ENCODE peak calls at places on chromosomes 3 and 15, in nine cellular contexts. One of them, this sample, is unnamed.
A peak's percentile ranks its signal among the peaks of the same experiment; 100 is the strongest.

GRCh38 chr3:50575372-50575771 is 6.0 kb downstream of the HEMK1 start:
- DNase-seq in brain microvascular endothelial cell: no peak
- DNase-seq in neural progenitor cell: no peak
- DNase-seq in endodermal cell: no peak
- DNase-seq in GM12865: no peak
- DNase-seq in right atrium auricular region: no peak
- DNase-seq in foreskin fibroblast: no peak
- DNase-seq in colonic mucosa: no peak
- DNase-seq in AG09309: no peak
- DNase-seq in this sample: no peak

GRCh38 chr15:81098884-81099601 is 35.0 kb upstream of the CFAP161 start:
- DNase-seq in brain microvascular endothelial cell: no peak
- DNase-seq in neural progenitor cell: no peak
- DNase-seq in endodermal cell: no peak
- DNase-seq in GM12865: no peak
- DNase-seq in right atrium auricular region: peak; percentile 66
- DNase-seq in foreskin fibroblast: no peak
- DNase-seq in colonic mucosa: no peak
- DNase-seq in AG09309: no peak
- DNase-seq in this sample: no peak

GRCh38 chr3:138331143-138331894 is 1.7 kb upstream of the NME9 start:
- DNase-seq in brain microvascular endothelial cell: peak; percentile 9
- DNase-seq in neural progenitor cell: no peak
- DNase-seq in endodermal cell: no peak
- DNase-seq in GM12865: peak; percentile 19
- DNase-seq in right atrium auricular region: no peak
- DNase-seq in foreskin fibroblast: peak; percentile 33
- DNase-seq in colonic mucosa: no peak
- DNase-seq in AG09309: no peak
- DNase-seq in this sample: no peak

GRCh38 chr3:10511809-10512494 is 6.6 kb upstream of the ATP2B2 start:
- DNase-seq in brain microvascular endothelial cell: peak; percentile 66
- DNase-seq in neural progenitor cell: no peak
- DNase-seq in endodermal cell: peak; percentile 67
- DNase-seq in GM12865: no peak
- DNase-seq in right atrium auricular region: no peak
- DNase-seq in foreskin fibroblast: peak; percentile 45
- DNase-seq in colonic mucosa: no peak
- DNase-seq in AG09309: peak; percentile 27
- DNase-seq in this sample: no peak

GRCh38 chr3:11575964-11576363 is 67.8 kb downstream of the VGLL4 start:
- DNase-seq in brain microvascular endothelial cell: no peak
- DNase-seq in neural progenitor cell: no peak
- DNase-seq in endodermal cell: no peak
- DNase-seq in GM12865: no peak
- DNase-seq in right atrium auricular region: no peak
- DNase-seq in foreskin fibroblast: no peak
- DNase-seq in colonic mucosa: no peak
- DNase-seq in AG09309: no peak
- DNase-seq in this sample: no peak

GRCh38 chr15:78418239-78418638 is 19.8 kb upstream of the IREB2 start:
- DNase-seq in brain microvascular endothelial cell: peak; percentile 21
- DNase-seq in neural progenitor cell: no peak
- DNase-seq in endodermal cell: no peak
- DNase-seq in GM12865: no peak
- DNase-seq in right atrium auricular region: no peak
- DNase-seq in foreskin fibroblast: no peak
- DNase-seq in colonic mucosa: no peak
- DNase-seq in AG09309: no peak
- DNase-seq in this sample: no peak

GRCh38 chr15:62648954-62649353 is 393.6 kb upstream of the TPM1 start:
- DNase-seq in brain microvascular endothelial cell: no peak
- DNase-seq in neural progenitor cell: no peak
- DNase-seq in endodermal cell: no peak
- DNase-seq in GM12865: peak; percentile 54
- DNase-seq in right atrium auricular region: no peak
- DNase-seq in foreskin fibroblast: no peak
- DNase-seq in colonic mucosa: no peak
- DNase-seq in AG09309: no peak
- DNase-seq in this sample: no peak

GRCh38 chr3:142866841-142867631 is 21.8 kb downstream of the PCOLCE2 start:
- DNase-seq in brain microvascular endothelial cell: no peak
- DNase-seq in neural progenitor cell: peak; percentile 48
- DNase-seq in endodermal cell: peak; percentile 95
- DNase-seq in GM12865: no peak
- DNase-seq in right atrium auricular region: no peak
- DNase-seq in foreskin fibroblast: no peak
- DNase-seq in colonic mucosa: no peak
- DNase-seq in AG09309: no peak
- DNase-seq in this sample: no peak

GRCh38 chr3:57110797-57111196 is 50.3 kb downstream of the SPATA12 start:
- DNase-seq in brain microvascular endothelial cell: no peak
- DNase-seq in neural progenitor cell: peak; percentile 93
- DNase-seq in endodermal cell: no peak
- DNase-seq in GM12865: no peak
- DNase-seq in right atrium auricular region: no peak
- DNase-seq in foreskin fibroblast: no peak
- DNase-seq in colonic mucosa: no peak
- DNase-seq in AG09309: no peak
- DNase-seq in this sample: no peak

GRCh38 chr3:143597774-143598652 is 250.3 kb downstream of the SLC9A9 start:
- DNase-seq in brain microvascular endothelial cell: no peak
- DNase-seq in neural progenitor cell: no peak
- DNase-seq in endodermal cell: no peak
- DNase-seq in GM12865: no peak
- DNase-seq in right atrium auricular region: no peak
- DNase-seq in foreskin fibroblast: no peak
- DNase-seq in colonic mucosa: no peak
- DNase-seq in AG09309: no peak
- DNase-seq in this sample: no peak

GRCh38 chr15:66294157-66294931 is 976 bp downstream of the DIS3L start:
- DNase-seq in brain microvascular endothelial cell: peak; percentile 39
- DNase-seq in neural progenitor cell: peak; percentile 16
- DNase-seq in endodermal cell: no peak
- DNase-seq in GM12865: peak; percentile 58
- DNase-seq in right atrium auricular region: peak; percentile 58
- DNase-seq in foreskin fibroblast: peak; percentile 66
- DNase-seq in colonic mucosa: peak; percentile 66
- DNase-seq in AG09309: peak; percentile 47
- DNase-seq in this sample: no peak
- H3K4me3 ChIP-seq in brain microvascular endothelial cell: peak overlapping the region; percentile 61
- H3K4me3 ChIP-seq in neural progenitor cell: peak overlapping the region; percentile 57
- H3K4me3 ChIP-seq in endodermal cell: peak overlapping the region; percentile 82
- H3K4me3 ChIP-seq in GM12865: peak overlapping the region; percentile 69
- H3K4me3 ChIP-seq in right atrium auricular region: peak overlapping the region; percentile 78
- H3K4me3 ChIP-seq in foreskin fibroblast: peak overlapping the region; percentile 68
- H3K4me3 ChIP-seq in colonic mucosa: peak overlapping the region; percentile 65
- H3K4me3 ChIP-seq in AG09309: peak overlapping the region; percentile 66
- H3K4me3 ChIP-seq in this sample: peak overlapping the region; percentile 88

DNA sequence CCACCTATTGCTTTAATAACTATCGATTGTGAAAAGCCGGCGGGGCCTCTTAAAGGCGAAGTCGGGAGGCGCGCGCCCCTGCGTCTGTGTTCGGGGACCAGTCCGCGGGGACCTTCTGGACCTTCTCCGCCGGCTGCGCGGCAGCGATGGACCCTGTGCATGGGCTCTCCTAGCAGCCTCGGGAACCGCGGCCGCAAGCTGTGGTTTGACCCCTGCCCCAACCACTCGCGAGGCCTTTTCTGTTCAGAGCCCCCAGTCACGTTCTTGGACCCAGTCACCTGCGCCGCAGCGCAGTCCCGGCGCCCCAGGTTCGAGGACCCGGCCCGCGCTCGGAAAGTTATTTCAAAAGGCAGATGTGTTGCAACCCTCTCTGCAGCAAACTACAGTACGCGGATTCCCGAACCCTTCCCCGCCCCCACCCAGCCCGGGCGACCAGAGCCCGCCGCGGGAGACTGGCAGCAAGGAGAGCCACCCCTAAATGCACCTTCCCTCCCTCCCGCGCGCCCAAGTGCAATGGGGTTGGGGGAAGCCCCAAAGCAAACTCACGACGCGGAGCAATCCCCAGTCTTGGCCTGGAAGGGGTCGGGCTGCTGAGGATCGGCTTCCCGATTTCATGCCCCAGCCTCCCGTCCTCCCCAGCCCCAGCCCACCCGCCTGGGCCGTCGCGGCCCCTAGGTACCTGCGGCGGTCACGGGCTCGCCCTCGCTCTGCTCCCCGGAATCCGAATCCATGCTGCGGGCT is 671 bp downstream of the TNFAIP8L3 start:
- DNase-seq in brain microvascular endothelial cell: no peak
- DNase-seq in neural progenitor cell: peak; percentile 50
- DNase-seq in endodermal cell: peak; percentile 78
- DNase-seq in GM12865: no peak
- DNase-seq in right atrium auricular region: peak; percentile 79
- DNase-seq in foreskin fibroblast: peak; percentile 32
- DNase-seq in colonic mucosa: peak; percentile 52
- DNase-seq in AG09309: no peak
- DNase-seq in this sample: no peak
- H3K4me3 ChIP-seq in brain microvascular endothelial cell: peak overlapping the region; percentile 59
- H3K4me3 ChIP-seq in neural progenitor cell: peak overlapping the region; percentile 55
- H3K4me3 ChIP-seq in endodermal cell: peak overlapping the region; percentile 71
- H3K4me3 ChIP-seq in GM12865: peak overlapping the region; percentile 38
- H3K4me3 ChIP-seq in right atrium auricular region: peak overlapping the region; percentile 69
- H3K4me3 ChIP-seq in foreskin fibroblast: peak overlapping the region; percentile 58
- H3K4me3 ChIP-seq in colonic mucosa: peak overlapping the region; percentile 45
- H3K4me3 ChIP-seq in AG09309: peak overlapping the region; percentile 62
- H3K4me3 ChIP-seq in this sample: peak overlapping the region; percentile 84

DNA sequence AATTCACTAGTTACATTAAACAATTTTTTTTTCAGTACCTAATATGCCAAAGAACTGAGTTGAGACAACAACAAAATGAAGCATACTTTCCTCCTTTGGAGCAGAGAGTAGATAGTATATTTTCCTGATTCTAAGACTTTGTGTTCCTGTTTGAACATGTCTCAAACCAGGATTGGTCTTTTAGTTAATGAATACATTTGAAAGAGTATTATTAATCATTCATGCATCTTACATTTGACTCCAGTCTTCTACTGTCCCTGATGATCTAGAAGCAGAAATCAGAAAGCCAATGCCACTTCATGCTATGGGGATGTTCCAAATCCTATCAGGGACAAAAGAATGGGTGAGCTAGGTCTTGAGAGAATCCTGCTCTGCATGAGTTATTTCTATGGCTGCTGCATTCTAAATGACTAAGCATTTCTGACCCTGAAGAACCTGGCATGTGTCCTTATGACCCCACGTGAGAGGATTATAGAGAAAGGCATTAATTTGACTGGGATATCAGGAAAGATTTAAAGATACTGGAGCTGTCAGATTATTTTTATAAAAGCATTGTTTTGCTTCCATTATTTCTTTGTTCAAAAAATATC is 32.9 kb upstream of the MBNL1 start:
- DNase-seq in brain microvascular endothelial cell: peak; percentile 35
- DNase-seq in neural progenitor cell: no peak
- DNase-seq in endodermal cell: no peak
- DNase-seq in GM12865: no peak
- DNase-seq in right atrium auricular region: no peak
- DNase-seq in foreskin fibroblast: peak; percentile 48
- DNase-seq in colonic mucosa: no peak
- DNase-seq in AG09309: no peak
- DNase-seq in this sample: no peak
- H3K4me3 ChIP-seq in brain microvascular endothelial cell: no peak overlapping the region
- H3K4me3 ChIP-seq in neural progenitor cell: no peak overlapping the region
- H3K4me3 ChIP-seq in endodermal cell: no peak overlapping the region
- H3K4me3 ChIP-seq in GM12865: no peak overlapping the region
- H3K4me3 ChIP-seq in right atrium auricular region: no peak overlapping the region
- H3K4me3 ChIP-seq in foreskin fibroblast: no peak overlapping the region
- H3K4me3 ChIP-seq in colonic mucosa: no peak overlapping the region
- H3K4me3 ChIP-seq in AG09309: no peak overlapping the region
- H3K4me3 ChIP-seq in this sample: no peak overlapping the region

DNA sequence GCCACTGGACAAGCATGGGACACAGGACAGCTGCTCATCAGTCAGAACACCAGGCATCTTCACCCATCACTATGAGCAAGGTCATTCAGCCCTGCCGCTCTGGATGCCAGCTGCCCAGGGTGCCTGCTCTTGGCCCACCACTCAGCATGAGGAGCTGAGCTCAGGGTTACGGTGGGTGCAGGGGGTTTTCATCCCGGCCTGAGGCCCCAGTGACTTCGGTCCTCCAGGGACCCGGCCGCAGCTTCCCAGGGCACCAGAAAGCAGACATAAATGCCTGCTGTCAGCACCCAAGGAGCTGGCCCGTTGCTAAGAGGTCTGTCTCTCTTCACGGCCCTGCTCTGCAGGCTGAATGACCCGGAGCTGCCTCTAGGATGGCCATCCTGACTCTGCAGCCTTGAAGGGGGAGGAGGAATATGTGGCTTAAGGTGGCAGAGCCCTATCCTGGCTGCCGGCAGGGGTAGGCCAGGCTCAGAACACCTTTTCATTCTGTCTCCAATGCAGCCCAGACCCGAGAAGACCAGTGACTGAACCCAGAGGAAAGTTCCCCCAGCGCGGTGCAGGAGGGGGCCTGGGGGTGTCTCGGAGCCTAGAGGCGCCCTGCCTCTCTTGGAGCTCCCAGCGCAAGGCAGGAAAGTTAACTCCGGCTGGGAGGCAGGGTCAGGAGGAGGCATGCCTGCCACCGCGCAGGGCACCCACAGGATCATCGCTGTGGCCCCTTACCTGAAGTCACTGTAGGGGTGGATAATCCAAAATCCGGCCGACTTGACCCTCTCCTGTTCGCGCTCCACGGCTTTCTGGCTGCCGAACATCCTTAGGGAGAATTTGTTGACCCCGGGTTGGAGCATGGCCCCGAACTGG is 1.8 kb downstream of the HCN4 start:
- DNase-seq in brain microvascular endothelial cell: no peak
- DNase-seq in neural progenitor cell: peak; percentile 54
- DNase-seq in endodermal cell: peak; percentile 79
- DNase-seq in GM12865: no peak
- DNase-seq in right atrium auricular region: no peak
- DNase-seq in foreskin fibroblast: no peak
- DNase-seq in colonic mucosa: no peak
- DNase-seq in AG09309: no peak
- DNase-seq in this sample: no peak
- H3K4me3 ChIP-seq in brain microvascular endothelial cell: no peak overlapping the region
- H3K4me3 ChIP-seq in neural progenitor cell: peak overlapping the region; percentile 85
- H3K4me3 ChIP-seq in endodermal cell: no peak overlapping the region
- H3K4me3 ChIP-seq in GM12865: no peak overlapping the region
- H3K4me3 ChIP-seq in right atrium auricular region: peak overlapping the region; percentile 56
- H3K4me3 ChIP-seq in foreskin fibroblast: no peak overlapping the region
- H3K4me3 ChIP-seq in colonic mucosa: no peak overlapping the region
- H3K4me3 ChIP-seq in AG09309: no peak overlapping the region
- H3K4me3 ChIP-seq in this sample: no peak overlapping the region

GRCh38 chr15:59438891-59439290 is 905 bp downstream of the FAM81A start:
- DNase-seq in brain microvascular endothelial cell: no peak
- DNase-seq in neural progenitor cell: peak; percentile 18
- DNase-seq in endodermal cell: no peak
- DNase-seq in GM12865: no peak
- DNase-seq in right atrium auricular region: no peak
- DNase-seq in foreskin fibroblast: no peak
- DNase-seq in colonic mucosa: peak; percentile 52
- DNase-seq in AG09309: no peak
- DNase-seq in this sample: no peak
- H3K4me3 ChIP-seq in brain microvascular endothelial cell: no peak overlapping the region
- H3K4me3 ChIP-seq in neural progenitor cell: no peak overlapping the region
- H3K4me3 ChIP-seq in endodermal cell: no peak overlapping the region
- H3K4me3 ChIP-seq in GM12865: peak overlapping the region; percentile 90
- H3K4me3 ChIP-seq in right atrium auricular region: peak overlapping the region; percentile 61
- H3K4me3 ChIP-seq in foreskin fibroblast: no peak overlapping the region
- H3K4me3 ChIP-seq in colonic mucosa: peak overlapping the region; percentile 45
- H3K4me3 ChIP-seq in AG09309: no peak overlapping the region
- H3K4me3 ChIP-seq in this sample: peak overlapping the region; percentile 77

GRCh38 chr3:191502583-191502982 is 41.6 kb downstream of the PYDC2 start:
- DNase-seq in brain microvascular endothelial cell: no peak
- DNase-seq in neural progenitor cell: peak; percentile 15
- DNase-seq in endodermal cell: no peak
- DNase-seq in GM12865: peak; percentile 5
- DNase-seq in right atrium auricular region: no peak
- DNase-seq in foreskin fibroblast: no peak
- DNase-seq in colonic mucosa: no peak
- DNase-seq in AG09309: no peak
- DNase-seq in this sample: no peak
- H3K4me3 ChIP-seq in brain microvascular endothelial cell: no peak overlapping the region
- H3K4me3 ChIP-seq in neural progenitor cell: no peak overlapping the region
- H3K4me3 ChIP-seq in endodermal cell: no peak overlapping the region
- H3K4me3 ChIP-seq in GM12865: no peak overlapping the region
- H3K4me3 ChIP-seq in right atrium auricular region: no peak overlapping the region
- H3K4me3 ChIP-seq in foreskin fibroblast: no peak overlapping the region
- H3K4me3 ChIP-seq in colonic mucosa: no peak overlapping the region
- H3K4me3 ChIP-seq in AG09309: no peak overlapping the region
- H3K4me3 ChIP-seq in this sample: no peak overlapping the region